ENCODE peak calls at places on chromosomes 5 and 9, in five cellular contexts. K is posterior cingulate gyrus, Z is pons, P is substantia nigra, G is GM20000. V is an unnamed sample.

GRCh38 chr5:14914603-14915277 is 43.2 kb upstream of the ANKH start:
- DNase-seq in Z (no peak), G (no peak), K (no peak), P (no peak), V (no peak)

GRCh38 chr5:150576449-150576949 is 64.0 kb upstream of the SYNPO start:
- DNase-seq in K (no peak), G (no peak), P (no peak), Z (no peak), V (no peak)

GRCh38 chr9:71819115-71819739 is 50.9 kb upstream of the CEMIP2 start:
- DNase-seq in G (peak), Z (no peak), P (no peak), K (peak), V (peak)

GRCh38 chr5:68033961-68034581 is 181.5 kb upstream of the PIK3R1 start:
- DNase-seq in P (no peak), K (peak), G (no peak), Z (no peak), V (no peak)

GRCh38 chr5:173953528-173954090 is 35.4 kb upstream of the C5orf47 start:
- DNase-seq in P (no peak), Z (no peak), G (no peak), K (no peak), V (no peak)

GRCh38 chr9:129125478-129125877 is 14.3 kb downstream of the PTPA start:
- DNase-seq in Z (no peak), P (no peak), G (no peak), K (no peak), V (no peak)

GRCh38 chr9:133707761-133708122 is 30.4 kb downstream of the SARDH start:
- DNase-seq in P (no peak), G (no peak), Z (no peak), K (no peak), V (no peak)

GRCh38 chr9:112921549-112921948 is 30.9 kb upstream of the SLC46A2 start:
- DNase-seq in P (no peak), Z (peak), K (no peak), G (peak), V (peak)

GRCh38 chr9:104992696-104993095 is 64.7 kb upstream of the ABCA1 start:
- DNase-seq in P (no peak), Z (peak), K (no peak), G (no peak), V (no peak)

GRCh38 chr9:96423322-96423984 is 5.3 kb upstream of the ZNF367 start:
- DNase-seq in G (no peak), Z (no peak), K (no peak), P (no peak), V (no peak)

GRCh38 chr5:34959323-34959722 is 30.0 kb downstream of the DNAJC21 start:
- DNase-seq in G (peak), Z (no peak), K (no peak), P (no peak), V (no peak)

GRCh38 chr5:102740515-102740914 is 14.6 kb upstream of the PAM start:
- DNase-seq in Z (no peak), K (no peak), G (no peak), P (no peak), V (no peak)

GRCh38 chr5:139185589-139185988 is 12.6 kb downstream of the SIL1 start:
- DNase-seq in G (no peak), Z (no peak), P (no peak), K (no peak), V (no peak)

GRCh38 chr9:130364619-130365322 is 80.0 kb upstream of the ASS1 start:
- DNase-seq in G (no peak), K (no peak), Z (no peak), P (no peak), V (no peak)

GRCh38 chr5:150377964-150378694 is 20.6 kb downstream of the TCOF1 start:
- DNase-seq in K (no peak), Z (no peak), G (no peak), P (no peak), V (no peak)

GRCh38 chr5:84384604-84385575 is at the start of gene EDIL3:
- DNase-seq in Z (peak), G (no peak), P (peak), K (peak), V (no peak)

GRCh38 chr5:154709368-154710305 is 45.5 kb upstream of the LARP1 start:
- DNase-seq in Z (no peak), P (no peak), G (no peak), K (no peak), V (no peak)

GRCh38 chr9:129145841-129146292 is 32.2 kb downstream of the IER5L start:
- DNase-seq in P (no peak), K (no peak), Z (no peak), G (no peak), V (no peak)

GRCh38 chr9:97895695-97896332 is 26.5 kb downstream of the TRMO start:
- DNase-seq in G (no peak), P (no peak), Z (no peak), K (no peak), V (peak)

GRCh38 chr9:88388886-88389617 is 808 bp downstream of the SPIN1 start:
- DNase-seq in K (no peak), G (peak), P (peak), Z (peak), V (peak)

GRCh38 chr9:100679834-100680233 is 102.0 kb downstream of the CAVIN4 start:
- DNase-seq in K (no peak), G (no peak), P (no peak), Z (no peak), V (no peak)

GRCh38 chr5:160727296-160727997 is 124.6 kb downstream of the ATP10B start:
- DNase-seq in K (no peak), P (no peak), Z (no peak), G (no peak), V (no peak)

GRCh38 chr9:116087246-116087645 is 66.3 kb upstream of the PAPPA start:
- DNase-seq in G (no peak), Z (peak), K (no peak), P (peak), V (no peak)

GRCh38 chr9:82923410-82924242 is 139.3 kb downstream of the RASEF start:
- DNase-seq in Z (no peak), P (no peak), G (no peak), K (no peak), V (peak)

GRCh38 chr5:179697108-179697507 is 1.7 kb upstream of the CANX start:
- DNase-seq in P (no peak), Z (no peak), K (no peak), G (no peak), V (no peak)